ENCODE peak calls at places on chromosomes 12 and 14, in eight cellular contexts. S is GM23248, U is MM.1S, X is PC-9, D is Karpas-422, F is HCT116, Y is PC-3, W is GM23338. M is an unnamed sample.
A peak's percentile ranks its signal among the peaks of the same experiment; 100 is the strongest.

GRCh38 chr12:50055831-50056628 is 1.4 kb upstream of the ASIC1 start:
- DNase-seq in S (peak; percentile 69), U (peak; percentile 57), X (no peak), D (peak; percentile 90), F (peak; percentile 48), Y (peak; percentile 58), W (peak; percentile 84), M (peak; percentile 71)

GRCh38 chr12:123502163-123502562 is 31.4 kb downstream of the RILPL1 start:
- DNase-seq in S (no peak), U (no peak), X (no peak), D (peak; percentile 9), F (no peak), Y (no peak), W (no peak), M (no peak)

GRCh38 chr14:74846168-74846567 is 29.8 kb downstream of the PROX2 start:
- DNase-seq in S (peak; percentile 80), U (no peak), X (no peak), D (no peak), F (no peak), Y (no peak), W (no peak), M (no peak)

GRCh38 chr12:49019435-49020317 is 1.1 kb upstream of the PRKAG1 start:
- DNase-seq in S (peak; percentile 61), U (peak; percentile 46), X (no peak), D (peak; percentile 86), F (no peak), Y (peak; percentile 41), W (peak; percentile 78), M (peak; percentile 72)

GRCh38 chr12:12190087-12190809 is 76.6 kb downstream of the LRP6 start:
- DNase-seq in S (no peak), U (no peak), X (no peak), D (no peak), F (no peak), Y (no peak), W (no peak), M (no peak)

GRCh38 chr12:52924764-52925716 is 20.2 kb upstream of the KRT8 start:
- DNase-seq in S (peak; percentile 86), U (no peak), X (peak; percentile 94), D (no peak), F (peak; percentile 90), Y (peak; percentile 89), W (no peak), M (no peak)

GRCh38 chr12:77696183-77696582 is 134.5 kb upstream of the NAV3 start:
- DNase-seq in S (no peak), U (no peak), X (no peak), D (no peak), F (no peak), Y (no peak), W (no peak), M (no peak)

GRCh38 chr14:95265106-95266094 is 54.3 kb downstream of the CLMN start:
- DNase-seq in S (peak; percentile 96), U (peak; percentile 66), X (peak; percentile 99), D (peak; percentile 97), F (peak; percentile 98), Y (peak; percentile 98), W (no peak), M (peak; percentile 90)

GRCh38 chr12:12099102-12099501 is 28.4 kb downstream of the BCL2L14 start:
- DNase-seq in S (no peak), U (no peak), X (no peak), D (no peak), F (no peak), Y (no peak), W (no peak), M (peak; percentile 5)

GRCh38 chr14:74509587-74510210 is 16.1 kb downstream of the ISCA2 start:
- DNase-seq in S (no peak), U (no peak), X (no peak), D (no peak), F (no peak), Y (no peak), W (no peak), M (no peak)

GRCh38 chr14:97380539-97380941 is 583.4 kb downstream of the VRK1 start:
- DNase-seq in S (no peak), U (no peak), X (no peak), D (no peak), F (peak; percentile 43), Y (peak; percentile 87), W (no peak), M (no peak)

GRCh38 chr14:72013606-72014129 is 81.4 kb downstream of the RGS6 start:
- DNase-seq in S (no peak), U (no peak), X (no peak), D (no peak), F (no peak), Y (no peak), W (no peak), M (no peak)

GRCh38 chr14:72010474-72010873 is 78.2 kb downstream of the RGS6 start:
- DNase-seq in S (no peak), U (no peak), X (no peak), D (no peak), F (no peak), Y (no peak), W (no peak), M (no peak)
- H3K9me2 ChIP-seq in S (no peaks in the 10 kb centered on the region), U (no peaks in the 10 kb centered on the region), X (no peaks in the 10 kb centered on the region), D (no peaks in the 10 kb centered on the region), F (no peaks in the 10 kb centered on the region), Y (no peaks in the 10 kb centered on the region), W (no peaks in the 10 kb centered on the region), M (no peaks in the 10 kb centered on the region)

DNA sequence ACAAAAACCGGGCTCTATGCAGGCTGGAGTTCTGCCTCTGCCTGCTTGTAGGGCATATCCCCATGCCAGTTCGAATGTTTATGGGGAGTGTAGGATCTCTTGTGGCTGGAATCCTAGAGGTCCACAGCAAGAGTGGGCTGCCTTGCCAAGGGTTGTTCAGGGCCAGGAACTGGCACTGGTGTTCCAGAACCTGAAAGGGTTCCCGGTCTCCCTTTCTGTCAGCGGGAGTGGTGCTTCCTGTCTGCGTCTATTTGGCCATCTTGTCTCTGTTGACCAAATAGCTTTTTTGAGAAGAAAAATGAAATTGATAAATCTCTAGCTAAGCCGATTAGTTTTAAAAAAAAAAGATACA is 17.8 kb downstream of the OLR1 start:
- DNase-seq in S (no peak), U (no peak), X (no peak), D (no peak), F (no peak), Y (no peak), W (no peak), M (no peak)
- H2AFZ ChIP-seq in S (peak overlapping the region; percentile 91), U (no peak overlapping the region), X (no peak overlapping the region), D (no peak overlapping the region), F (no peak overlapping the region), Y (peak overlapping the region; percentile 94), W (peak overlapping the region; percentile 90), M (peak overlapping the region; percentile 81)

GRCh38 chr14:101590062-101590461 is 28.8 kb downstream of the DIO3 start:
- DNase-seq in S (no peak), U (no peak), X (no peak), D (no peak), F (no peak), Y (no peak), W (no peak), M (no peak)

GRCh38 chr14:101593411-101594181 is 32.3 kb downstream of the DIO3 start:
- DNase-seq in S (no peak), U (no peak), X (peak; percentile 83), D (no peak), F (no peak), Y (no peak), W (no peak), M (no peak)

GRCh38 chr14:101590616-101591015 is 29.3 kb downstream of the DIO3 start:
- DNase-seq in S (no peak), U (no peak), X (no peak), D (no peak), F (no peak), Y (no peak), W (no peak), M (no peak)

GRCh38 chr14:101591121-101591520 is 29.8 kb downstream of the DIO3 start:
- DNase-seq in S (no peak), U (no peak), X (no peak), D (no peak), F (no peak), Y (no peak), W (no peak), M (no peak)

GRCh38 chr14:101591582-101591981 is 30.3 kb downstream of the DIO3 start:
- DNase-seq in S (no peak), U (no peak), X (no peak), D (no peak), F (no peak), Y (no peak), W (no peak), M (no peak)
- H3K27ac ChIP-seq in S (no peak overlapping the region), U (no peak overlapping the region), X (no peak overlapping the region), D (no peak overlapping the region), F (no peak overlapping the region), Y (no peak overlapping the region), W (no peak overlapping the region), M (no peak overlapping the region)

GRCh38 chr12:70254225-70254624 is 11.0 kb downstream of the CNOT2 start:
- DNase-seq in S (no peak), U (no peak), X (no peak), D (no peak), F (no peak), Y (no peak), W (no peak), M (no peak)

GRCh38 chr12:70258605-70259403 is 15.6 kb downstream of the CNOT2 start:
- DNase-seq in S (no peak), U (no peak), X (no peak), D (no peak), F (no peak), Y (no peak), W (no peak), M (no peak)

GRCh38 chr12:70252832-70253231 is 9.6 kb downstream of the CNOT2 start:
- DNase-seq in S (no peak), U (no peak), X (no peak), D (no peak), F (no peak), Y (no peak), W (no peak), M (no peak)

GRCh38 chr12:70254846-70255245 is 11.6 kb downstream of the CNOT2 start:
- DNase-seq in S (no peak), U (no peak), X (no peak), D (peak; percentile 60), F (no peak), Y (no peak), W (no peak), M (no peak)

DNA sequence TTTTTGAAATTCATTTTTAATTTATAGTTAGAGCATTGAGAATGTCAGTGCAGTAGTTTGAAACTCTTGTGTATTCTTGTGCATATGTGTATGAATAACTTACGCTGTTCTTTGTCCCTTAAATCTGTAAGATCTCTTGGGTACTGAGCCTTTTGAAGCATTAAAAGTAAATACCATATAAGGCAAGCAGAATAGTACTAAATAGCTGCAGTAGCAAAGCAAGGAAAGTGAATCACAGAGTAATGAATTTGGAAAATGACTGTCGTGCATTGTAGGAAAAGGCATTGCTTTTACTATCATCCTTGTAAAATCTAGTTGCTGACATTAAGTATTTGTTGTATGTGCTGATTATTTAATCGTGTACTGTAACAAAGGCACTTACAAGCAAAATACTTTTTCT is 12.1 kb downstream of the CNOT2 start:
- DNase-seq in S (peak; percentile 64), U (no peak), X (no peak), D (no peak), F (no peak), Y (no peak), W (no peak), M (no peak)
- H3K9me2 ChIP-seq in S (no peaks in the 10 kb centered on the region), U (no peaks in the 10 kb centered on the region), X (no peaks in the 10 kb centered on the region), D (no peaks in the 10 kb centered on the region), F (no peaks in the 10 kb centered on the region), Y (no peaks in the 10 kb centered on the region), W (no peaks in the 10 kb centered on the region), M (no peaks in the 10 kb centered on the region)

M was measured in OCI-LY7.